ENCODE peak calls at places on chromosomes 13 and 19, in ten cellular contexts. One of them, this sample, is unnamed.

GRCh38 chr19:37362733-37363132 is 8.2 kb upstream of the ZNF527 start:
- DNase-seq in tibial artery: no peak
- DNase-seq in esophagus squamous epithelium: no peak
- DNase-seq in fibroblast of mammary gland: peak; percentile 12
- DNase-seq in transverse colon: no peak
- DNase-seq in ovary: no peak
- DNase-seq in IMR-90: no peak
- DNase-seq in left ventricle myocardium inferior: no peak
- DNase-seq in lower leg skin: no peak
- DNase-seq in HCT116: no peak
- DNase-seq in this sample: no peak

GRCh38 chr19:45428385-45429231 is 4.9 kb upstream of the ERCC1 start:
- DNase-seq in tibial artery: peak; percentile 57
- DNase-seq in left ventricle myocardium inferior: peak; percentile 70
- DNase-seq in transverse colon: peak; percentile 52
- DNase-seq in ovary: peak; percentile 70
- DNase-seq in IMR-90: peak; percentile 59
- DNase-seq in esophagus squamous epithelium: no peak
- DNase-seq in HCT116: no peak
- DNase-seq in fibroblast of mammary gland: peak; percentile 41
- DNase-seq in lower leg skin: no peak
- DNase-seq in this sample: peak; percentile 74

GRCh38 chr13:105848494-105848893 is 687.0 kb downstream of the EFNB2 start:
- DNase-seq in IMR-90: no peak
- DNase-seq in fibroblast of mammary gland: no peak
- DNase-seq in transverse colon: no peak
- DNase-seq in lower leg skin: peak; percentile 55
- DNase-seq in esophagus squamous epithelium: no peak
- DNase-seq in HCT116: no peak
- DNase-seq in left ventricle myocardium inferior: no peak
- DNase-seq in tibial artery: no peak
- DNase-seq in ovary: no peak
- DNase-seq in this sample: no peak

GRCh38 chr13:33380487-33381079 is 95.0 kb upstream of the STARD13 start:
- DNase-seq in ovary: no peak
- DNase-seq in HCT116: no peak
- DNase-seq in left ventricle myocardium inferior: no peak
- DNase-seq in tibial artery: no peak
- DNase-seq in fibroblast of mammary gland: no peak
- DNase-seq in IMR-90: no peak
- DNase-seq in esophagus squamous epithelium: no peak
- DNase-seq in lower leg skin: no peak
- DNase-seq in transverse colon: no peak
- DNase-seq in this sample: no peak

GRCh38 chr19:7980168-7980567 is 25.3 kb downstream of the ELAVL1 start:
- DNase-seq in fibroblast of mammary gland: no peak
- DNase-seq in ovary: no peak
- DNase-seq in transverse colon: no peak
- DNase-seq in esophagus squamous epithelium: no peak
- DNase-seq in HCT116: no peak
- DNase-seq in tibial artery: no peak
- DNase-seq in IMR-90: no peak
- DNase-seq in lower leg skin: no peak
- DNase-seq in left ventricle myocardium inferior: no peak
- DNase-seq in this sample: no peak

GRCh38 chr13:77507931-77508776 is 27.4 kb upstream of the SCEL start:
- DNase-seq in IMR-90: peak; percentile 49
- DNase-seq in HCT116: peak; percentile 42
- DNase-seq in esophagus squamous epithelium: no peak
- DNase-seq in left ventricle myocardium inferior: no peak
- DNase-seq in transverse colon: no peak
- DNase-seq in lower leg skin: no peak
- DNase-seq in fibroblast of mammary gland: peak; percentile 93
- DNase-seq in tibial artery: no peak
- DNase-seq in ovary: no peak
- DNase-seq in this sample: no peak

GRCh38 chr13:79803939-79804487 is 323.1 kb downstream of the NDFIP2 start:
- DNase-seq in HCT116: no peak
- DNase-seq in lower leg skin: no peak
- DNase-seq in esophagus squamous epithelium: no peak
- DNase-seq in tibial artery: no peak
- DNase-seq in IMR-90: no peak
- DNase-seq in fibroblast of mammary gland: no peak
- DNase-seq in ovary: no peak
- DNase-seq in transverse colon: no peak
- DNase-seq in left ventricle myocardium inferior: no peak
- DNase-seq in this sample: no peak

GRCh38 chr13:37960427-37960826 is 90.9 kb upstream of the TRPC4 start:
- DNase-seq in tibial artery: no peak
- DNase-seq in esophagus squamous epithelium: no peak
- DNase-seq in lower leg skin: no peak
- DNase-seq in fibroblast of mammary gland: no peak
- DNase-seq in IMR-90: peak; percentile 1
- DNase-seq in ovary: no peak
- DNase-seq in left ventricle myocardium inferior: no peak
- DNase-seq in transverse colon: no peak
- DNase-seq in HCT116: no peak
- DNase-seq in this sample: no peak

DNA sequence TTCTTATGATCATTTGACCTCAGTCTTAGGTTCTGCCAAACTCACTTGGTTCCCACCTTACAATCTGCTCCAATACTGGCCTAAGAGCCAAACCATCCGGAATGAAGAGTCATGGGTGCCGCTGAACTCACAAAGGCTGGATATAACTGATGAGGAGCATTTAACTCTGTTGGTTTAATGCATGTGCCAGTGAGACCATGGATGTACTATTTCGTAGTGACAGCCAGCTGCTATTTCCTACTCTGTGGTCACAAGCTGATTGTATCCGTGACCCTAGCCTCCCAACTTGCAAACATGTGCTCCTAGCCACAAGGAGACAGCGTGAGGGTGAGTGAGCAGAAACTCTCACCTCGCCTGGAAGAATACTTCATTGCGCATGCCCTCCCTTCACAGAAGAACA is 67.0 kb upstream of the RAP2A start:
- DNase-seq in HCT116: no peak
- DNase-seq in esophagus squamous epithelium: no peak
- DNase-seq in transverse colon: no peak
- DNase-seq in lower leg skin: no peak
- DNase-seq in fibroblast of mammary gland: peak; percentile 74
- DNase-seq in tibial artery: no peak
- DNase-seq in left ventricle myocardium inferior: no peak
- DNase-seq in IMR-90: peak; percentile 65
- DNase-seq in ovary: no peak
- DNase-seq in this sample: peak; percentile 50
- H3K4me3 ChIP-seq in HCT116: no peak overlapping the region
- H3K4me3 ChIP-seq in esophagus squamous epithelium: no peak overlapping the region
- H3K4me3 ChIP-seq in transverse colon: no peak overlapping the region
- H3K4me3 ChIP-seq in lower leg skin: no peak overlapping the region
- H3K4me3 ChIP-seq in fibroblast of mammary gland: no peak overlapping the region
- H3K4me3 ChIP-seq in tibial artery: no peak overlapping the region
- H3K4me3 ChIP-seq in left ventricle myocardium inferior: no peak overlapping the region
- H3K4me3 ChIP-seq in IMR-90: no peak overlapping the region
- H3K4me3 ChIP-seq in ovary: no peak overlapping the region
- H3K4me3 ChIP-seq in this sample: no peak overlapping the region

GRCh38 chr19:18996351-18996750 is 37.0 kb downstream of the SUGP2 start:
- DNase-seq in fibroblast of mammary gland: no peak
- DNase-seq in transverse colon: no peak
- DNase-seq in ovary: no peak
- DNase-seq in HCT116: no peak
- DNase-seq in IMR-90: no peak
- DNase-seq in tibial artery: no peak
- DNase-seq in left ventricle myocardium inferior: no peak
- DNase-seq in lower leg skin: no peak
- DNase-seq in esophagus squamous epithelium: no peak
- DNase-seq in this sample: no peak

GRCh38 chr19:18996796-18997394 is 36.4 kb downstream of the SUGP2 start:
- DNase-seq in tibial artery: no peak
- DNase-seq in left ventricle myocardium inferior: no peak
- DNase-seq in fibroblast of mammary gland: no peak
- DNase-seq in ovary: no peak
- DNase-seq in lower leg skin: no peak
- DNase-seq in esophagus squamous epithelium: no peak
- DNase-seq in transverse colon: no peak
- DNase-seq in IMR-90: no peak
- DNase-seq in HCT116: no peak
- DNase-seq in this sample: no peak

GRCh38 chr19:18992696-18993095 is 40.6 kb downstream of the SUGP2 start:
- DNase-seq in lower leg skin: no peak
- DNase-seq in transverse colon: no peak
- DNase-seq in esophagus squamous epithelium: no peak
- DNase-seq in fibroblast of mammary gland: no peak
- DNase-seq in ovary: no peak
- DNase-seq in IMR-90: no peak
- DNase-seq in left ventricle myocardium inferior: no peak
- DNase-seq in HCT116: no peak
- DNase-seq in tibial artery: no peak
- DNase-seq in this sample: no peak

GRCh38 chr19:18998276-18998675 is 35.0 kb downstream of the SUGP2 start:
- DNase-seq in ovary: no peak
- DNase-seq in tibial artery: no peak
- DNase-seq in left ventricle myocardium inferior: no peak
- DNase-seq in esophagus squamous epithelium: no peak
- DNase-seq in HCT116: no peak
- DNase-seq in lower leg skin: no peak
- DNase-seq in IMR-90: no peak
- DNase-seq in fibroblast of mammary gland: no peak
- DNase-seq in transverse colon: no peak
- DNase-seq in this sample: no peak

DNA sequence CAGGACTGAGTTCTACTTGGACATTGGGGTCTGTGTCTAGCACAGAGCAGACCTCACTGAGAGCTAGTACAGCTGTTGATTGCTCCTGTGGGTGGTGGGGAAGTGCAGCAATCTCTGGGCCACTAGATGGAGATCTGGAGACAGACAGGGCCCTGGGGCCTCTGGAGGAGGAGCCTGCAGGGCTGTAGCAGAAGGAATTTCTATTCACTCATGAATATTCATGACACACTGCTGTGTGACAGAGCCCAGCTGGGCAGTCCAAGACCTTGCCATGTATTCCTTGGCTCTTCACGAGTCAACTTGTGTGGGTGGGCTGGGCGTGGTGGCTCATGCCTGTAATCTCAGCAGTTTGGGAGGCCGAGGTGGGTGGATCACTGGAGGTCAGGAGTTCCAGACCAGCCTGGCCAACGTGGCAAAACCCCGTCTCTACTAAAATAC is 37.5 kb downstream of the SUGP2 start:
- DNase-seq in tibial artery: no peak
- DNase-seq in HCT116: peak; percentile 23
- DNase-seq in IMR-90: peak; percentile 96
- DNase-seq in lower leg skin: no peak
- DNase-seq in fibroblast of mammary gland: peak; percentile 91
- DNase-seq in ovary: peak; percentile 50
- DNase-seq in esophagus squamous epithelium: no peak
- DNase-seq in transverse colon: peak; percentile 17
- DNase-seq in left ventricle myocardium inferior: peak; percentile 64
- DNase-seq in this sample: no peak
- TF ChIP-seq CTCF in tibial artery: peak; percentile 14
- TF ChIP-seq CTCF in HCT116: no peak
- TF ChIP-seq CTCF in IMR-90: peak; percentile 83
- TF ChIP-seq CTCF in lower leg skin: no peak
- TF ChIP-seq CTCF in fibroblast of mammary gland: peak; percentile 72
- TF ChIP-seq CTCF in ovary: no peak
- TF ChIP-seq CTCF in esophagus squamous epithelium: peak; percentile 44
- TF ChIP-seq CTCF in transverse colon: no peak
- TF ChIP-seq CTCF in left ventricle myocardium inferior: peak; percentile 41
- TF ChIP-seq CTCF in this sample: no peak

GRCh38 chr19:3770136-3771032 is 1.6 kb downstream of the RAX2 start:
- DNase-seq in left ventricle myocardium inferior: no peak
- DNase-seq in transverse colon: no peak
- DNase-seq in tibial artery: no peak
- DNase-seq in fibroblast of mammary gland: no peak
- DNase-seq in esophagus squamous epithelium: no peak
- DNase-seq in ovary: no peak
- DNase-seq in lower leg skin: no peak
- DNase-seq in HCT116: no peak
- DNase-seq in IMR-90: no peak
- DNase-seq in this sample: no peak

GRCh38 chr19:3768015-3768747 is 3.8 kb downstream of the RAX2 start:
- DNase-seq in left ventricle myocardium inferior: no peak
- DNase-seq in fibroblast of mammary gland: no peak
- DNase-seq in IMR-90: no peak
- DNase-seq in lower leg skin: no peak
- DNase-seq in ovary: no peak
- DNase-seq in tibial artery: no peak
- DNase-seq in transverse colon: no peak
- DNase-seq in HCT116: no peak
- DNase-seq in esophagus squamous epithelium: no peak
- DNase-seq in this sample: no peak

GRCh38 chr19:3767050-3767449 is 4.6 kb downstream of the MRPL54 start:
- DNase-seq in ovary: no peak
- DNase-seq in lower leg skin: no peak
- DNase-seq in HCT116: no peak
- DNase-seq in esophagus squamous epithelium: no peak
- DNase-seq in fibroblast of mammary gland: no peak
- DNase-seq in transverse colon: no peak
- DNase-seq in IMR-90: no peak
- DNase-seq in left ventricle myocardium inferior: no peak
- DNase-seq in tibial artery: no peak
- DNase-seq in this sample: no peak

GRCh38 chr19:3769494-3769893 is 2.5 kb downstream of the RAX2 start:
- DNase-seq in esophagus squamous epithelium: no peak
- DNase-seq in ovary: no peak
- DNase-seq in transverse colon: no peak
- DNase-seq in left ventricle myocardium inferior: no peak
- DNase-seq in lower leg skin: no peak
- DNase-seq in fibroblast of mammary gland: no peak
- DNase-seq in tibial artery: no peak
- DNase-seq in HCT116: no peak
- DNase-seq in IMR-90: no peak
- DNase-seq in this sample: no peak

GRCh38 chr19:3768748-3769099 is 3.3 kb downstream of the RAX2 start:
- DNase-seq in ovary: no peak
- DNase-seq in left ventricle myocardium inferior: no peak
- DNase-seq in tibial artery: no peak
- DNase-seq in lower leg skin: no peak
- DNase-seq in fibroblast of mammary gland: no peak
- DNase-seq in transverse colon: no peak
- DNase-seq in HCT116: no peak
- DNase-seq in esophagus squamous epithelium: no peak
- DNase-seq in IMR-90: no peak
- DNase-seq in this sample: no peak
- H3K4me3 ChIP-seq in ovary: no peak overlapping the region
- H3K4me3 ChIP-seq in left ventricle myocardium inferior: no peak overlapping the region
- H3K4me3 ChIP-seq in tibial artery: no peak overlapping the region
- H3K4me3 ChIP-seq in lower leg skin: no peak overlapping the region
- H3K4me3 ChIP-seq in fibroblast of mammary gland: no peak overlapping the region
- H3K4me3 ChIP-seq in transverse colon: no peak overlapping the region
- H3K4me3 ChIP-seq in HCT116: no peak overlapping the region
- H3K4me3 ChIP-seq in esophagus squamous epithelium: no peak overlapping the region
- H3K4me3 ChIP-seq in IMR-90: no peak overlapping the region
- H3K4me3 ChIP-seq in this sample: no peak overlapping the region

GRCh38 chr13:109764045-109764444 is 22.3 kb downstream of the IRS2 start:
- DNase-seq in HCT116: no peak
- DNase-seq in fibroblast of mammary gland: no peak
- DNase-seq in transverse colon: no peak
- DNase-seq in lower leg skin: no peak
- DNase-seq in left ventricle myocardium inferior: no peak
- DNase-seq in IMR-90: no peak
- DNase-seq in tibial artery: no peak
- DNase-seq in ovary: no peak
- DNase-seq in esophagus squamous epithelium: no peak
- DNase-seq in this sample: no peak

GRCh38 chr13:109762791-109763190 is 23.6 kb downstream of the IRS2 start:
- DNase-seq in IMR-90: no peak
- DNase-seq in fibroblast of mammary gland: no peak
- DNase-seq in tibial artery: no peak
- DNase-seq in transverse colon: no peak
- DNase-seq in HCT116: no peak
- DNase-seq in ovary: no peak
- DNase-seq in left ventricle myocardium inferior: no peak
- DNase-seq in lower leg skin: no peak
- DNase-seq in esophagus squamous epithelium: no peak
- DNase-seq in this sample: no peak

GRCh38 chr13:109767023-109767422 is 19.4 kb downstream of the IRS2 start:
- DNase-seq in tibial artery: no peak
- DNase-seq in fibroblast of mammary gland: no peak
- DNase-seq in transverse colon: no peak
- DNase-seq in lower leg skin: no peak
- DNase-seq in IMR-90: no peak
- DNase-seq in ovary: no peak
- DNase-seq in HCT116: no peak
- DNase-seq in left ventricle myocardium inferior: no peak
- DNase-seq in esophagus squamous epithelium: no peak
- DNase-seq in this sample: no peak

GRCh38 chr13:109761695-109762094 is 24.7 kb downstream of the IRS2 start:
- DNase-seq in ovary: no peak
- DNase-seq in tibial artery: no peak
- DNase-seq in transverse colon: no peak
- DNase-seq in esophagus squamous epithelium: no peak
- DNase-seq in HCT116: no peak
- DNase-seq in IMR-90: no peak
- DNase-seq in left ventricle myocardium inferior: no peak
- DNase-seq in fibroblast of mammary gland: peak; percentile 35
- DNase-seq in lower leg skin: no peak
- DNase-seq in this sample: no peak

GRCh38 chr13:109764474-109765292 is 21.7 kb downstream of the IRS2 start:
- DNase-seq in fibroblast of mammary gland: peak; percentile 59
- DNase-seq in transverse colon: no peak
- DNase-seq in lower leg skin: no peak
- DNase-seq in HCT116: no peak
- DNase-seq in IMR-90: peak; percentile 21
- DNase-seq in esophagus squamous epithelium: no peak
- DNase-seq in tibial artery: no peak
- DNase-seq in ovary: no peak
- DNase-seq in left ventricle myocardium inferior: no peak
- DNase-seq in this sample: peak; percentile 38
- TF ChIP-seq CTCF in fibroblast of mammary gland: peak; percentile 26
- TF ChIP-seq CTCF in transverse colon: no peak
- TF ChIP-seq CTCF in lower leg skin: no peak
- TF ChIP-seq CTCF in HCT116: no peak
- TF ChIP-seq CTCF in IMR-90: peak; percentile 23
- TF ChIP-seq CTCF in esophagus squamous epithelium: no peak
- TF ChIP-seq CTCF in tibial artery: no peak
- TF ChIP-seq CTCF in ovary: no peak
- TF ChIP-seq CTCF in left ventricle myocardium inferior: peak; percentile 20
- TF ChIP-seq CTCF in this sample: peak; percentile 8

This sample was measured in gastrocnemius medialis.